ENCODE peak calls at places on chromosomes 1 and 21, in nine cellular contexts. One of them, this sample, is unnamed.

GRCh38 chr1:153945795-153946621 is 510 bp downstream of the DENND4B start:
- DNase-seq in substantia nigra: peak; percentile 72
- DNase-seq in activated CD8-positive, alpha-beta memory T cell treated with anti-CD3 and anti-CD28 coated beads for 1 hour: no peak
- DNase-seq in activated T-helper 1 cell treated with Interleukin-2 at 50 U/mL for 16 hours: peak; percentile 64
- DNase-seq in astrocyte of the hippocampus: peak; percentile 81
- DNase-seq in fibroblast of villous mesenchyme: peak; percentile 87
- DNase-seq in AG10803: peak; percentile 74
- DNase-seq in GM19239: peak; percentile 95
- DNase-seq in hypothalamus: peak; percentile 52
- DNase-seq in this sample: peak; percentile 83

GRCh38 chr1:40929145-40929544 is 50.4 kb upstream of the CTPS1 start:
- DNase-seq in substantia nigra: no peak
- DNase-seq in activated CD8-positive, alpha-beta memory T cell treated with anti-CD3 and anti-CD28 coated beads for 1 hour: no peak
- DNase-seq in activated T-helper 1 cell treated with Interleukin-2 at 50 U/mL for 16 hours: no peak
- DNase-seq in astrocyte of the hippocampus: no peak
- DNase-seq in fibroblast of villous mesenchyme: peak; percentile 22
- DNase-seq in AG10803: no peak
- DNase-seq in GM19239: no peak
- DNase-seq in hypothalamus: no peak
- DNase-seq in this sample: no peak

GRCh38 chr1:165075725-165076370 is 280.7 kb downstream of the LMX1A start:
- DNase-seq in substantia nigra: no peak
- DNase-seq in activated CD8-positive, alpha-beta memory T cell treated with anti-CD3 and anti-CD28 coated beads for 1 hour: no peak
- DNase-seq in activated T-helper 1 cell treated with Interleukin-2 at 50 U/mL for 16 hours: no peak
- DNase-seq in astrocyte of the hippocampus: peak; percentile 58
- DNase-seq in fibroblast of villous mesenchyme: peak; percentile 25
- DNase-seq in AG10803: peak; percentile 35
- DNase-seq in GM19239: peak; percentile 2
- DNase-seq in hypothalamus: no peak
- DNase-seq in this sample: peak; percentile 83

GRCh38 chr1:226615876-226616275 is 67.3 kb downstream of the STUM start:
- DNase-seq in substantia nigra: no peak
- DNase-seq in activated CD8-positive, alpha-beta memory T cell treated with anti-CD3 and anti-CD28 coated beads for 1 hour: no peak
- DNase-seq in activated T-helper 1 cell treated with Interleukin-2 at 50 U/mL for 16 hours: no peak
- DNase-seq in astrocyte of the hippocampus: no peak
- DNase-seq in fibroblast of villous mesenchyme: no peak
- DNase-seq in AG10803: no peak
- DNase-seq in GM19239: no peak
- DNase-seq in hypothalamus: no peak
- DNase-seq in this sample: no peak

GRCh38 chr1:46483597-46483996 is 6.0 kb upstream of the DMBX1 start:
- DNase-seq in substantia nigra: no peak
- DNase-seq in activated CD8-positive, alpha-beta memory T cell treated with anti-CD3 and anti-CD28 coated beads for 1 hour: no peak
- DNase-seq in activated T-helper 1 cell treated with Interleukin-2 at 50 U/mL for 16 hours: no peak
- DNase-seq in astrocyte of the hippocampus: no peak
- DNase-seq in fibroblast of villous mesenchyme: no peak
- DNase-seq in AG10803: no peak
- DNase-seq in GM19239: no peak
- DNase-seq in hypothalamus: no peak
- DNase-seq in this sample: no peak

GRCh38 chr1:164673584-164674214 is 114.7 kb downstream of the PBX1 start:
- DNase-seq in substantia nigra: no peak
- DNase-seq in activated CD8-positive, alpha-beta memory T cell treated with anti-CD3 and anti-CD28 coated beads for 1 hour: no peak
- DNase-seq in activated T-helper 1 cell treated with Interleukin-2 at 50 U/mL for 16 hours: no peak
- DNase-seq in astrocyte of the hippocampus: no peak
- DNase-seq in fibroblast of villous mesenchyme: no peak
- DNase-seq in AG10803: no peak
- DNase-seq in GM19239: no peak
- DNase-seq in hypothalamus: no peak
- DNase-seq in this sample: peak; percentile 85

GRCh38 chr1:66944330-66945274 is 19.8 kb downstream of the MIER1 start:
- DNase-seq in substantia nigra: no peak
- DNase-seq in activated CD8-positive, alpha-beta memory T cell treated with anti-CD3 and anti-CD28 coated beads for 1 hour: no peak
- DNase-seq in activated T-helper 1 cell treated with Interleukin-2 at 50 U/mL for 16 hours: no peak
- DNase-seq in astrocyte of the hippocampus: peak; percentile 73
- DNase-seq in fibroblast of villous mesenchyme: peak; percentile 91
- DNase-seq in AG10803: peak; percentile 75
- DNase-seq in GM19239: no peak
- DNase-seq in hypothalamus: peak; percentile 6
- DNase-seq in this sample: no peak

GRCh38 chr1:214581785-214582184 is 21.2 kb upstream of the CENPF start:
- DNase-seq in substantia nigra: no peak
- DNase-seq in activated CD8-positive, alpha-beta memory T cell treated with anti-CD3 and anti-CD28 coated beads for 1 hour: no peak
- DNase-seq in activated T-helper 1 cell treated with Interleukin-2 at 50 U/mL for 16 hours: no peak
- DNase-seq in astrocyte of the hippocampus: peak; percentile 86
- DNase-seq in fibroblast of villous mesenchyme: peak; percentile 53
- DNase-seq in AG10803: peak; percentile 96
- DNase-seq in GM19239: no peak
- DNase-seq in hypothalamus: no peak
- DNase-seq in this sample: peak; percentile 59

GRCh38 chr1:20552728-20553571 is 577 bp downstream of the FAM43B start:
- DNase-seq in substantia nigra: no peak
- DNase-seq in activated CD8-positive, alpha-beta memory T cell treated with anti-CD3 and anti-CD28 coated beads for 1 hour: no peak
- DNase-seq in activated T-helper 1 cell treated with Interleukin-2 at 50 U/mL for 16 hours: no peak
- DNase-seq in astrocyte of the hippocampus: peak; percentile 59
- DNase-seq in fibroblast of villous mesenchyme: peak; percentile 26
- DNase-seq in AG10803: no peak
- DNase-seq in GM19239: no peak
- DNase-seq in hypothalamus: no peak
- DNase-seq in this sample: peak; percentile 83

GRCh38 chr1:64986903-64987871 is 20.8 kb upstream of the JAK1 start:
- DNase-seq in substantia nigra: no peak
- DNase-seq in activated CD8-positive, alpha-beta memory T cell treated with anti-CD3 and anti-CD28 coated beads for 1 hour: no peak
- DNase-seq in activated T-helper 1 cell treated with Interleukin-2 at 50 U/mL for 16 hours: no peak
- DNase-seq in astrocyte of the hippocampus: no peak
- DNase-seq in fibroblast of villous mesenchyme: peak; percentile 59
- DNase-seq in AG10803: no peak
- DNase-seq in GM19239: no peak
- DNase-seq in hypothalamus: no peak
- DNase-seq in this sample: no peak

GRCh38 chr1:21861602-21862429 is 49.8 kb downstream of the LDLRAD2 start:
- DNase-seq in substantia nigra: no peak
- DNase-seq in activated CD8-positive, alpha-beta memory T cell treated with anti-CD3 and anti-CD28 coated beads for 1 hour: no peak
- DNase-seq in activated T-helper 1 cell treated with Interleukin-2 at 50 U/mL for 16 hours: no peak
- DNase-seq in astrocyte of the hippocampus: peak; percentile 55
- DNase-seq in fibroblast of villous mesenchyme: peak; percentile 46
- DNase-seq in AG10803: peak; percentile 74
- DNase-seq in GM19239: no peak
- DNase-seq in hypothalamus: no peak
- DNase-seq in this sample: no peak

GRCh38 chr21:43210454-43211084 is 41.8 kb downstream of the CRYAA start:
- DNase-seq in substantia nigra: no peak
- DNase-seq in activated CD8-positive, alpha-beta memory T cell treated with anti-CD3 and anti-CD28 coated beads for 1 hour: no peak
- DNase-seq in activated T-helper 1 cell treated with Interleukin-2 at 50 U/mL for 16 hours: no peak
- DNase-seq in astrocyte of the hippocampus: no peak
- DNase-seq in fibroblast of villous mesenchyme: no peak
- DNase-seq in AG10803: no peak
- DNase-seq in GM19239: no peak
- DNase-seq in hypothalamus: no peak
- DNase-seq in this sample: no peak

GRCh38 chr1:1344672-1345361 is 4.4 kb downstream of the DVL1 start:
- DNase-seq in substantia nigra: no peak
- DNase-seq in activated CD8-positive, alpha-beta memory T cell treated with anti-CD3 and anti-CD28 coated beads for 1 hour: no peak
- DNase-seq in activated T-helper 1 cell treated with Interleukin-2 at 50 U/mL for 16 hours: peak; percentile 20
- DNase-seq in astrocyte of the hippocampus: peak; percentile 64
- DNase-seq in fibroblast of villous mesenchyme: peak; percentile 75
- DNase-seq in AG10803: peak; percentile 56
- DNase-seq in GM19239: no peak
- DNase-seq in hypothalamus: no peak
- DNase-seq in this sample: peak; percentile 82

GRCh38 chr21:46009951-46010655 is 28.5 kb downstream of the COL6A1 start:
- DNase-seq in substantia nigra: no peak
- DNase-seq in activated CD8-positive, alpha-beta memory T cell treated with anti-CD3 and anti-CD28 coated beads for 1 hour: no peak
- DNase-seq in activated T-helper 1 cell treated with Interleukin-2 at 50 U/mL for 16 hours: no peak
- DNase-seq in astrocyte of the hippocampus: no peak
- DNase-seq in fibroblast of villous mesenchyme: no peak
- DNase-seq in AG10803: no peak
- DNase-seq in GM19239: no peak
- DNase-seq in hypothalamus: no peak
- DNase-seq in this sample: peak; percentile 47

This sample was measured in endodermal cell.